ENCODE peak calls at places on chromosomes 12 and 14, in seven cellular contexts. V, C, S, Q, E, H and L are unnamed samples.

GRCh38 chr14:95362180-95362494 is 42.4 kb upstream of the CLMN start:
- DNase-seq in V (no peak), Q (no peak), S (no peak), E (no peak), H (no peak), C (no peak), L (no peak)

GRCh38 chr14:67765192-67765834 is 51.1 kb downstream of the ZFYVE26 start:
- DNase-seq in V (no peak), Q (no peak), H (no peak), S (no peak), C (no peak), E (peak; percentile 79), L (no peak)

GRCh38 chr12:52413202-52413601 is 7.1 kb upstream of the KRT82 start:
- DNase-seq in Q (no peak), E (no peak), H (no peak), C (no peak), S (no peak), V (no peak), L (no peak)

GRCh38 chr12:124457287-124458219 is 109.9 kb downstream of the NCOR2 start:
- DNase-seq in C (peak; percentile 34), E (peak; percentile 70), S (no peak), H (peak; percentile 32), V (no peak), Q (peak; percentile 60), L (peak; percentile 58)

GRCh38 chr14:69999246-69999645 is 120.0 kb downstream of the SMOC1 start:
- DNase-seq in H (no peak), Q (no peak), V (no peak), S (no peak), C (no peak), E (no peak), L (peak; percentile 98)

GRCh38 chr12:124109760-124110159 is 136.7 kb downstream of the ZNF664 start:
- DNase-seq in V (peak; percentile 84), C (no peak), Q (peak; percentile 18), E (no peak), S (no peak), H (peak; percentile 50), L (peak; percentile 5)

GRCh38 chr14:61472801-61473376 is 151.5 kb downstream of the PRKCH start:
- DNase-seq in S (no peak), C (peak; percentile 47), E (no peak), H (no peak), V (no peak), Q (peak; percentile 89), L (peak; percentile 43)

GRCh38 chr12:13101854-13102375 is 1.6 kb downstream of the GSG1 start:
- DNase-seq in Q (peak; percentile 47), C (no peak), S (no peak), H (no peak), V (peak; percentile 31), E (peak; percentile 55), L (peak; percentile 36)

GRCh38 chr12:71800177-71800576 is 39.4 kb upstream of the TBC1D15 start:
- DNase-seq in Q (no peak), S (no peak), H (no peak), E (no peak), C (no peak), V (no peak), L (no peak)

GRCh38 chr12:65673732-65674131 is 150.6 kb upstream of the HMGA2 start:
- DNase-seq in H (no peak), V (peak; percentile 6), Q (no peak), E (no peak), C (no peak), S (no peak), L (peak; percentile 25)

GRCh38 chr12:91858186-91858585 is 287.5 kb downstream of the BTG1 start:
- DNase-seq in H (no peak), S (no peak), E (no peak), V (no peak), C (no peak), Q (no peak), L (no peak)

GRCh38 chr12:51171884-51172514 is 936 bp downstream of the TFCP2 start:
- DNase-seq in E (peak; percentile 7), C (no peak), H (no peak), S (peak; percentile 4), V (peak; percentile 34), Q (no peak), L (peak; percentile 49)

GRCh38 chr14:54194501-54194900 is 202.3 kb upstream of the CDKN3 start:
- DNase-seq in V (no peak), E (no peak), C (no peak), H (no peak), S (no peak), Q (no peak), L (peak; percentile 51)

GRCh38 chr12:6423267-6424007 is 21.3 kb upstream of the CD27 start:
- DNase-seq in V (peak; percentile 97), S (peak; percentile 76), H (peak; percentile 88), Q (peak; percentile 83), C (peak; percentile 47), E (peak; percentile 90), L (peak; percentile 92)

GRCh38 chr14:100994757-100995156 is 91.2 kb upstream of the RTL1 start:
- DNase-seq in C (no peak), V (no peak), H (no peak), S (no peak), Q (no peak), E (no peak), L (no peak)

GRCh38 chr14:22047105-22047504 is 373.5 kb upstream of the OR4E1 start:
- DNase-seq in H (no peak), Q (peak; percentile 15), S (no peak), V (peak; percentile 75), C (no peak), E (no peak), L (peak; percentile 59)

GRCh38 chr14:24334431-24335271 is at the start of gene ADCY4:
- DNase-seq in E (no peak), Q (peak; percentile 39), V (no peak), H (peak; percentile 52), C (no peak), S (no peak), L (peak; percentile 41)

GRCh38 chr14:49553892-49554291 is 32.3 kb downstream of the RPS29 start:
- DNase-seq in V (no peak), Q (no peak), C (no peak), H (no peak), S (no peak), E (no peak), L (no peak)

GRCh38 chr12:11171145-11171952 is at the start of gene SMIM10L1:
- DNase-seq in S (peak; percentile 79), H (peak; percentile 82), C (peak; percentile 74), V (peak; percentile 97), Q (peak; percentile 92), E (peak; percentile 99), L (peak; percentile 96)

GRCh38 chr12:61362037-61362436 is 898.2 kb upstream of the USP15 start:
- DNase-seq in E (no peak), V (no peak), C (no peak), S (no peak), H (no peak), Q (no peak), L (no peak)

GRCh38 chr14:51448831-51449665 is 202.7 kb upstream of the FRMD6 start:
- DNase-seq in E (no peak), S (peak; percentile 20), C (no peak), Q (no peak), V (no peak), H (peak; percentile 75), L (peak; percentile 83)